ENCODE peak calls at places on chromosomes 7 and 10, in four cellular contexts. S is osteoblast, L is A549, O is body of pancreas. M is an unnamed sample. For H3K9me3, the result is how much of the 10 kb centered on the place peaks cover.

GRCh38 chr10:61397175-61397986 is 55.8 kb downstream of the TMEM26 start:
- DNase-seq in S (peak), L (peak), O (no peak), M (no peak)

GRCh38 chr10:97454330-97455036 is 8.5 kb downstream of the ZDHHC16 start:
- DNase-seq in S (no peak), L (no peak), O (peak), M (no peak)

GRCh38 chr10:110841767-110842267 is 29.9 kb upstream of the PDCD4 start:
- DNase-seq in S (no peak), L (no peak), O (no peak), M (no peak)

GRCh38 chr7:7851991-7852390 is 116.6 kb upstream of the GLCCI1 start:
- DNase-seq in S (no peak), L (no peak), O (no peak), M (no peak)

GRCh38 chr10:116274141-116274861 is 1.3 kb upstream of the GFRA1 start:
- DNase-seq in S (peak), L (peak), O (peak), M (no peak)

GRCh38 chr10:73877533-73878160 is 3.3 kb upstream of the CAMK2G start:
- DNase-seq in S (peak), L (no peak), O (no peak), M (no peak)

GRCh38 chr10:110649652-110650264 is 5.6 kb downstream of the RBM20 start:
- DNase-seq in S (no peak), L (no peak), O (no peak), M (no peak)

GRCh38 chr10:111114931-111115500 is 38.2 kb downstream of the ADRA2A start:
- DNase-seq in S (no peak), L (no peak), O (no peak), M (no peak)

GRCh38 chr10:35579726-35580420 is 25.3 kb upstream of the GJD4 start:
- DNase-seq in S (no peak), L (no peak), O (no peak), M (no peak)

GRCh38 chr10:80453715-80454525 is at the start of gene TSPAN14:
- DNase-seq in S (peak), L (peak), O (peak), M (peak)

GRCh38 chr10:124522903-124523260 is 61.3 kb downstream of the LHPP start:
- DNase-seq in S (peak), L (peak), O (no peak), M (no peak)

GRCh38 chr7:90119178-90119971 is 34.9 kb upstream of the STEAP1 start:
- DNase-seq in S (no peak), L (peak), O (peak), M (no peak)

GRCh38 chr7:44275829-44276570 is 49.4 kb downstream of the CAMK2B start:
- DNase-seq in S (peak), L (no peak), O (no peak), M (no peak)

GRCh38 chr7:28169166-28169713 is 11.4 kb downstream of the JAZF1 start:
- DNase-seq in S (no peak), L (no peak), O (no peak), M (no peak)

GRCh38 chr10:38174341-38174740 is 80.2 kb downstream of the ZNF37A start:
- DNase-seq in S (no peak), L (no peak), O (no peak), M (no peak)
- H3K9me3 ChIP-seq in S (under half), L (under half), O (under half), M (under half)

GRCh38 chr7:56483153-56483552 is 366.9 kb upstream of the NUPR2 start:
- DNase-seq in S (no peak), L (no peak), O (no peak), M (no peak)

GRCh38 chr7:56483861-56484550 is 367.8 kb upstream of the NUPR2 start:
- DNase-seq in S (no peak), L (no peak), O (no peak), M (no peak)

GRCh38 chr7:56479136-56479535 is 362.9 kb upstream of the NUPR2 start:
- DNase-seq in S (no peak), L (no peak), O (no peak), M (no peak)

GRCh38 chr7:56474271-56474670 is 358.1 kb upstream of the NUPR2 start:
- DNase-seq in S (no peak), L (no peak), O (no peak), M (no peak)

GRCh38 chr7:56479748-56480147 is 363.5 kb upstream of the NUPR2 start:
- DNase-seq in S (no peak), L (no peak), O (no peak), M (no peak)
- H3K9me3 ChIP-seq in S (under half), L (under half), O (under half), M (under half)

DNA sequence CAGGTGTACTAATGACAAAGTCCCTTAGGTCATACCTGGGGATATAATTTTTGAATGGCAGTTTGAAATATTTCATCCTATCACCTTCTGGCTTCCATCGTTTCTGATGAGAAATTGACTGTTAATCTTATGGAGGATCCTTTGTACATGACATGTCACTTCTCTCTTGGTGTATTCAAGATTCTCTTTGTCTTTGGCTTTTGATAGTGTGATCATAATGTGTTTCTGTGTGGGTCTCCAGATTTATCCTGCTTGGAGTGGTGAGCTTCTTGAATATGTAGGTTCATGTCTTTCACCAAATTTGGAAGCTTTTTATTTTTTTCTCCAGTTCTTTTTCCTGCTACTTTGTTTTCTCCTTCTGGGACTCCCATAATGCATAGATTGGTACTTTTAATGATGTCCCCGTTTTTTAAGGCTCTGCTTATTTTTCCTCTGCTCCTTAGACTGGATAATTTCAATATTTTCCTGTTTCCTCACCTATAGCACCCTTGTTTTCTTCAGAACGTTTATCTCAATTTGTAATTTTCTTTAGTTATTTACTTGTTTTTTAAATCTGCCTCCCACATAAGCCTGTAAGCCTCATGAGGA is 4.4 kb downstream of the RBM33 start:
- DNase-seq in S (no peak), L (no peak), O (no peak), M (no peak)
- H3K9me3 ChIP-seq in S (under half), L (under half), O (under half), M (under half)

GRCh38 chr7:64078699-64078994 is 33.4 kb downstream of the ZNF727 start:
- DNase-seq in S (no peak), L (no peak), O (no peak), M (no peak)
- H3K9me3 ChIP-seq in S (under half), L (half or more), O (half or more), M (under half)

DNA sequence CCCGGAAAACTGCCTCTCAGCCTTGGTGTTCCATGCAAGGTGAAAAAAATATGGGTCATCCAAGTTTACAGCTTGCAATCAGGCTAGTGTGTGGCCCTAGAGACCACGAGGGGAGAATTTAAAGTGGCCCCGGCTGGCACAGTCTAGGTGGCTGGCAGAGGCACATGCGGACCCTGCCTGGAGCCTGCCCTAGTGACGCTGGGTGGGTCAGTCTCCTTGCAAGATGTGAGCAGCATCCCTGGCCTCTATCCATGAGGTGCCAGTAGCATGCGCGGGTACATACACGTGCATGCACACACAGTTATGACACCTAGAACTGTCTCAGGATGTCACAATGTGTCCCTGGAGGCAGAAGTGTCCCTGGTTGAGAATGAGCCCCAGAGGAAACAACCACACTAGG is 22.4 kb upstream of the ZNF716 start:
- DNase-seq in S (no peak), L (no peak), O (no peak), M (no peak)
- H3K9me3 ChIP-seq in S (under half), L (under half), O (under half), M (under half)

DNA sequence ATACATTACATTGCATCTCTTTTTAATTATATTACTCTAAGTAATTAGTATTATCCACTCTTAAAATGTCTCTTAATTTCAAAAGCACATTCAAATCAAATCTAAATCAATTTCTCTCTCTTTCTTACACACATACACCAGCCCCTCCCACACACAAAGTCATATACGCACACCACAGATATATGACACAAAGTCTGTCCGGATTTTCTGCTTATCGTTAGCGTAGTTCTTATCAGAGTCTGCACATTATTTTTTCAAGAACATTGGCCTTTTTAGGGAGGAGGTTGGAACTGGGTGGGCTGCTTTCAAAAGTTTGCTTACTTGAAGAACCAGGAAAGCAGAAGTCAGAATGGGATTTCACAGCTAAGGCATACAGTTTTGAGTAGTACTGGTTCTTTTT is 387.6 kb upstream of the CHRM2 start:
- DNase-seq in S (no peak), L (no peak), O (no peak), M (no peak)
- H3K9me3 ChIP-seq in S (under half), L (under half), O (under half), M (under half)

GRCh38 chr7:6675807-6676405 is 30.8 kb downstream of the ZNF12 start:
- DNase-seq in S (no peak), L (no peak), O (no peak), M (no peak)
- H3K9me3 ChIP-seq in S (under half), L (half or more), O (half or more), M (under half)

GRCh38 chr7:100685049-100685605 is 8.9 kb downstream of the GIGYF1 start:
- DNase-seq in S (peak), L (no peak), O (no peak), M (no peak)
- H3K9me3 ChIP-seq in S (under half), L (under half), O (under half), M (under half)

GRCh38 chr7:102094311-102094710 is 192.4 kb upstream of the SH2B2 start:
- DNase-seq in S (no peak), L (no peak), O (no peak), M (no peak)

GRCh38 chr7:102085223-102085772 is 201.4 kb upstream of the SH2B2 start:
- DNase-seq in S (no peak), L (no peak), O (no peak), M (no peak)

GRCh38 chr7:102093599-102094001 is 193.1 kb upstream of the SH2B2 start:
- DNase-seq in S (no peak), L (no peak), O (no peak), M (no peak)

GRCh38 chr7:102089175-102090098 is 197.2 kb upstream of the SH2B2 start:
- DNase-seq in S (peak), L (no peak), O (no peak), M (no peak)
- H3K9me3 ChIP-seq in S (under half), L (under half), O (under half), M (under half)

DNA sequence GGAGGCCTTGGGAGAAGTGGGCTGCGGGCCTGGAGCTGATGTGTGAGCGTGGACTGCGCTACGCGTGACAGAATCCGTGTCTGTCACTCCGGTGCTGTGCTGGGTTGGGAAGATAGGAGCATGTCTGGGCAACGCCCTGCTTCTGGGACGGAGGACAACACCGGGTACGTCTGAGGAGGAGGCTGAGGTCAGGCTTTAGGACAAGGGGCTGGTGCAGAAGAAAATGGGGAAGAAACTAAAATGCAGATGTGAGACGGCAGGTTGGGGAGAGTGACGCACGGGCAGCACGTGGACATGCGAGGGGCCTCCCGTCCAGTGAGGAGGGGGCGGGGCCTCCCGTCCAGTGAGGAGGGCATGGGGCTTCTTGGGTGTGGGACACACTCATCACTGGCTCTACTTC is 207.4 kb downstream of the DNAJB6 start:
- DNase-seq in S (peak), L (no peak), O (no peak), M (no peak)
- H3K9me3 ChIP-seq in S (under half), L (under half), O (under half), M (under half)

M was measured in T-helper 17 cell.